ENCODE peak calls at places on chromosomes 1 and 21, in five cellular contexts. X, D, Q, Z and S are unnamed samples.

GRCh38 chr1:18938008-18938706 is 18.3 kb downstream of the IFFO2 start:
- DNase-seq in X (no peak), D (no peak), Q (no peak), Z (no peak), S (no peak)

GRCh38 chr21:42118901-42119300 is 47.8 kb downstream of the UMODL1 start:
- DNase-seq in X (no peak), D (no peak), Q (no peak), Z (no peak), S (no peak)

GRCh38 chr1:243264718-243265117 is 8.9 kb downstream of the SDCCAG8 start:
- DNase-seq in X (no peak), D (no peak), Q (peak), Z (no peak), S (no peak)

GRCh38 chr1:153919879-153920852 is 2.6 kb downstream of the GATAD2B start:
- DNase-seq in X (no peak), D (no peak), Q (peak), Z (peak), S (no peak)

GRCh38 chr21:41477641-41478318 is 30.2 kb downstream of the TMPRSS2 start:
- DNase-seq in X (no peak), D (peak), Q (no peak), Z (no peak), S (no peak)

GRCh38 chr1:87428883-87429282 is 100.2 kb downstream of the LMO4 start:
- DNase-seq in X (no peak), D (no peak), Q (no peak), Z (no peak), S (no peak)

GRCh38 chr1:16088996-16089395 is 15.5 kb upstream of the FAM131C start:
- DNase-seq in X (no peak), D (no peak), Q (peak), Z (peak), S (no peak)

GRCh38 chr1:155038602-155039307 is 5.1 kb downstream of the DCST1 start:
- DNase-seq in X (no peak), D (peak), Q (no peak), Z (peak), S (no peak)

GRCh38 chr1:164559342-164560070 is 522 bp downstream of the PBX1 start:
- DNase-seq in X (no peak), D (no peak), Q (peak), Z (peak), S (peak)

GRCh38 chr1:151905070-151905442 is 4.3 kb downstream of the THEM4 start:
- DNase-seq in X (peak), D (no peak), Q (peak), Z (no peak), S (no peak)

GRCh38 chr1:33342041-33342723 is 21.3 kb upstream of the A3GALT2 start:
- DNase-seq in X (no peak), D (peak), Q (peak), Z (peak), S (peak)

GRCh38 chr1:110089561-110090275 is 19.2 kb upstream of the ALX3 start:
- DNase-seq in X (no peak), D (no peak), Q (no peak), Z (no peak), S (no peak)

GRCh38 chr1:241596633-241597032 is 43.5 kb downstream of the CHML start:
- DNase-seq in X (no peak), D (no peak), Q (no peak), Z (no peak), S (no peak)